ENCODE peak calls at places on chromosomes 7 and 10, in seven cellular contexts. H, D, Z, M, C, S and I are unnamed samples.

GRCh38 chr10:49395741-49396665 is at the start of gene DRGX:
- DNase-seq in H (peak; percentile 46), D (no peak), Z (no peak), M (peak; percentile 19), C (no peak), S (no peak), I (no peak)

GRCh38 chr10:127872871-127873600 is 19.7 kb downstream of the CLRN3 start:
- DNase-seq in H (no peak), D (no peak), Z (no peak), M (no peak), C (no peak), S (peak; percentile 78), I (no peak)

GRCh38 chr7:357531-358209 is 67.7 kb downstream of the FOXL3 start:
- DNase-seq in H (no peak), D (no peak), Z (no peak), M (no peak), C (no peak), S (no peak), I (no peak)

GRCh38 chr7:50658696-50659095 is 93.5 kb upstream of the DDC start:
- DNase-seq in H (no peak), D (no peak), Z (no peak), M (no peak), C (no peak), S (peak; percentile 74), I (no peak)

GRCh38 chr7:12709731-12710502 is 22.5 kb downstream of the ARL4A start:
- DNase-seq in H (no peak), D (no peak), Z (no peak), M (peak; percentile 68), C (no peak), S (no peak), I (no peak)

GRCh38 chr7:69906309-69906995 is 308.2 kb downstream of the AUTS2 start:
- DNase-seq in H (no peak), D (no peak), Z (no peak), M (peak; percentile 3), C (no peak), S (no peak), I (no peak)

GRCh38 chr10:44477021-44477420 is 92.1 kb upstream of the CXCL12 start:
- DNase-seq in H (no peak), D (no peak), Z (peak; percentile 64), M (peak; percentile 92), C (no peak), S (no peak), I (no peak)

GRCh38 chr7:105249216-105249615 is 139.5 kb downstream of the SRPK2 start:
- DNase-seq in H (no peak), D (no peak), Z (no peak), M (no peak), C (no peak), S (no peak), I (no peak)

GRCh38 chr10:71696635-71697326 is 22.8 kb downstream of the C10orf105 start:
- DNase-seq in H (peak; percentile 87), D (peak; percentile 61), Z (peak; percentile 78), M (peak; percentile 55), C (peak; percentile 68), S (peak; percentile 71), I (no peak)

GRCh38 chr7:74272305-74273038 is 16.7 kb upstream of the CLIP2 start:
- DNase-seq in H (peak; percentile 70), D (peak; percentile 86), Z (peak; percentile 93), M (peak; percentile 97), C (peak; percentile 69), S (peak; percentile 59), I (no peak)

GRCh38 chr7:2698581-2699288 is 10.7 kb downstream of the AMZ1 start:
- DNase-seq in H (no peak), D (no peak), Z (no peak), M (no peak), C (no peak), S (no peak), I (no peak)

GRCh38 chr10:79336276-79336675 is 11.0 kb upstream of the PPIF start:
- DNase-seq in H (no peak), D (no peak), Z (peak; percentile 28), M (no peak), C (no peak), S (peak; percentile 10), I (no peak)

GRCh38 chr7:111869266-111869665 is 307.0 kb upstream of the IMMP2L start:
- DNase-seq in H (no peak), D (no peak), Z (no peak), M (no peak), C (no peak), S (no peak), I (no peak)

DNA sequence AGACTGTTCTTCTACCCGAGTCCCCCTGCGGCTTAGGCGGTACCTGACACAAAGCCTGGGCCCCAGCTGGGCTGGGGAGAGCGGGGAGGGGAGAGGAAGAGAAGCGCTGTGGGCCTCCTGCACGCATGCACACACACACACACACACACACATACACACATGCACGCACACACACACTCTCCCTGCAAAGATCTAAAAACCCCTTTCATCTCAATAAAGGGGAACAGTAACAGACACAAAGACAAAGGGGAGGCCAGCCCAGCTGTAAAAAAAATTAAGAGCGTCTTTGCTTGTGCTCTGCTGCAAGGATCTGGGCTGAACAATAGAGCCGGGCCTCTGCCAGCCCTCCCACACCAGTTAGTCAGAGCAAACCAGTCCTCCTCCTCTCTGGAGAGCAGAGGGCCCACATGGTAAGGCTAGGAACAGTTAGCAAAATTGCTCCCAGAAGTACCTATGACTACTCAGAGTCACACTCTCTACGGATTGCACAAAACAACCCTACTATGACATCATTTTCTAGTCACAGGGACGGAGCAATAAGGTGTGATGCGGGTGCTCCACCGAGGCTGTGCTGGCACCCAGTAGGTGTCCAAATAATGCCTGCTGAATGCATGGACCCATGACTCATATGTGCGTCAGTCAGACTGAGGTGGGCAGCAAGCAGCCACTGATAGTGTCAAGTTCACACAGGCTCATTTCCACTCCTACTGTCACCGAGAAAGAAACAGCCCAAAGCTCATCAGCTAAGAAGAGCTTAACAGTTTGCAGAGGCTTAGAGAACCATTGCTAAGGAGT is 9.2 kb downstream of the ITPRIP start:
- DNase-seq in H (peak; percentile 58), D (peak; percentile 77), Z (peak; percentile 76), M (peak; percentile 98), C (peak; percentile 50), S (peak; percentile 38), I (peak; percentile 94)
- H3K27ac ChIP-seq in H (peak overlapping the region; percentile 92), D (peak overlapping the region; percentile 90), Z (peak overlapping the region; percentile 64), M (peak overlapping the region; percentile 100), C (peak overlapping the region; percentile 95), S (peak overlapping the region; percentile 8), I (peak overlapping the region; percentile 100)

DNA sequence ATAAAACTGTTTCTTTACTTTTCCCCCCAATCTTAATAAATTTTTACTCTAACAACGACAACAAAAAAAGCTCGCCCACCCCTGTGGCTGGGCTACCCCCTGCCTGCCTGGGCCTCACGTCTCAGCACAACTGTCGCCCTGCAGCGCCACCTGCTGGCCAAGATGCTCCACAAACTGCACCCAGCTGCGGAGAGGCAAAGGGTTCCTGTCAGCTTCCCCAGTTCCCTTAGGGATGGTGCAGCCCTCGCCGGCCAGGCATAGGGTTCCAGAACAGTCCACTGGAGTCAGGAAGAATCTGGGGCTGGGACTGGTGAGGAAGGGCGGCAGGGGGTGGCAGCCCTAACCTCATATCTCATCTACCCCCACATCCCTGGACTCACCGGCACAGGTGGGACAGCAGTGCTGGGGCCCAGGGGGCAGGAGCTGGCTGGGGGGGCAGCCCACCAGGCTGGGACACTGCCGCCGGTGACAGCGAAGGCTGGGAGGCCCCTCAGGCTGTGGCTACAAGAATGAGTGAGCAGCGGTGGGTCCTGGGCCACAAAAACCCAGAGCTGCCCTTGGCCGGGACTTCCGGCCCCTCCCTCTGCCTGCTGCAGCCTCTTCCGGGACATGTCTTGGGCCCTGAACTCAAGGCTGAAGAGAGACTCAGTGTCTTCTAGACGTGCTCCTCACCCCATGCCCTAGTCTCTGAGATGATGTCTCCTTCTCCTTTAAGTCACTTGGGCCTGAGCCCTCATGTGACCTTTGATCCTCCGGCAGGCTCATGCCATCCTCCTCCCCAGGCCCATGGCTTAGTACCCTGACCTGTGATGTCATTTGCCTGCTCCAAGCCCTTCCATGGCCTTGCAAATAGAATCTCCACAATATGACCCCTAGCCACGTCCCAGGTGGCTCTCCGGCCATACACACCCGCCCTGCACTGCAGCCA is 21.2 kb downstream of the ATP6V1F start:
- DNase-seq in H (peak; percentile 94), D (peak; percentile 82), Z (peak; percentile 87), M (peak; percentile 81), C (peak; percentile 84), S (peak; percentile 81), I (no peak)
- H3K27ac ChIP-seq in H (no peak overlapping the region), D (no peak overlapping the region), Z (no peak overlapping the region), M (no peak overlapping the region), C (no peak overlapping the region), S (no peak overlapping the region), I (no peak overlapping the region)

DNA sequence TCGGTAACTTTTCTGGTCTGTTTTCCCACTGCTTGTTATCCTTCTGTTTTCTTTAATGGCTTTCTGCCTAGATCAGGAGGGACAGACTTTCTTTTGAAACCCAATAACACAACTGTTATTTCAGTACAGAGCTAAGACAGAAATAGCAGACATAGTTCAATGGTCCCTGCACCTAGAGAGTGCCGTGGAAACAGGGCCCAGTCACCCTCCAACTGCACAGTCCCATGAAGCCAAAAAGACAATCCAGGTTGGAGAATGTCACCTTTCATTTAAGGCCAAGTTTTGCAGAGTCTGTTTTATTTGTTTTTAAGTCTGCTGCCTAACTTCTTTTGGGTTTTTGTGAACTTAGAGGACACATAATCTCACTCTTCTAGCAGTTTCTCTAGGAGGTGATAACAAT is 2.5 kb downstream of the AIMP2 start:
- DNase-seq in H (no peak), D (no peak), Z (no peak), M (no peak), C (no peak), S (no peak), I (no peak)
- H3K27ac ChIP-seq in H (no peak overlapping the region), D (no peak overlapping the region), Z (no peak overlapping the region), M (peak overlapping the region; percentile 40), C (no peak overlapping the region), S (peak overlapping the region; percentile 75), I (no peak overlapping the region)

GRCh38 chr10:110208614-110209398 is 1.4 kb downstream of the MXI1 start:
- DNase-seq in H (no peak), D (peak; percentile 45), Z (peak; percentile 56), M (peak; percentile 77), C (no peak), S (peak; percentile 49), I (no peak)

GRCh38 chr10:110210663-110211454 is 3.5 kb downstream of the MXI1 start:
- DNase-seq in H (peak; percentile 99), D (peak; percentile 97), Z (peak; percentile 97), M (peak; percentile 99), C (peak; percentile 93), S (peak; percentile 97), I (peak; percentile 93)

GRCh38 chr10:110209926-110210662 is 2.7 kb downstream of the MXI1 start:
- DNase-seq in H (peak; percentile 62), D (peak; percentile 66), Z (peak; percentile 74), M (peak; percentile 82), C (no peak), S (peak; percentile 82), I (no peak)

GRCh38 chr10:110207805-110208613 is 604 bp downstream of the MXI1 start:
- DNase-seq in H (peak; percentile 74), D (peak; percentile 46), Z (peak; percentile 66), M (peak; percentile 71), C (peak; percentile 11), S (peak; percentile 54), I (no peak)

GRCh38 chr10:110209399-110209925 is 2.1 kb downstream of the MXI1 start:
- DNase-seq in H (peak; percentile 66), D (no peak), Z (peak; percentile 81), M (peak; percentile 90), C (peak; percentile 46), S (no peak), I (no peak)
- H3K27ac ChIP-seq in H (no peak overlapping the region), D (peak overlapping the region; percentile 99), Z (peak overlapping the region; percentile 91), M (peak overlapping the region; percentile 88), C (peak overlapping the region; percentile 24), S (peak overlapping the region; percentile 48), I (peak overlapping the region; percentile 75)

DNA sequence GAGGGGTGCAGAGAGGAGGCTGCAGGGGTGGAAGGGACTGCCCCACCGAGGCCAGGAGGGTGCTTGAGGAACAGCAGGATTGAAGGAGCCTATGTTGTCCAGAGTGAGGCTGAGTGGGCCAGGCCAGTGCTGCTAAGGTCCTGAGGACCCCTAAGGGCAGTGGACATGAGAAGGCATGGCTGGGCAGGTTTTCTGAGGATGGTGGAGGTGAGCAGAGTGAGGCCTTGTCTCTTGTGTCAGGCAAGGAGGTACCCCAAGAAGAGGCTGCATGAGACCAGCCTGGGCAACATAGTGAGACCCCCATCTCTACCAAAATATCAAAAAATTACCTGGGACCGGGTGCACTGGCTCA is 5.2 kb downstream of the SH2B2 start:
- DNase-seq in H (no peak), D (no peak), Z (no peak), M (no peak), C (no peak), S (no peak), I (no peak)
- H3K27ac ChIP-seq in H (no peak overlapping the region), D (no peak overlapping the region), Z (no peak overlapping the region), M (no peak overlapping the region), C (no peak overlapping the region), S (no peak overlapping the region), I (no peak overlapping the region)